ENCODE peak calls at places on chromosome 16, in five cellular contexts. F is EL, I is bronchial epithelial cell, H is LoVo, X is memory B cell. L is an unnamed sample.

GRCh38 chr16:89246903-89247733 is 29.6 kb downstream of the ZNF778 start:
- DNase-seq in F (peak; percentile 79), I (peak; percentile 35), H (peak; percentile 73), X (peak; percentile 90), L (no peak)

GRCh38 chr16:48318630-48319029 is 66.6 kb downstream of the SIAH1 start:
- DNase-seq in F (peak; percentile 10), I (no peak), H (no peak), X (no peak), L (peak; percentile 14)

GRCh38 chr16:68091604-68092261 is 6.6 kb downstream of the NFATC3 start:
- DNase-seq in F (peak; percentile 64), I (peak; percentile 99), H (peak; percentile 68), X (no peak), L (no peak)

GRCh38 chr16:6144441-6144840 is 1046.8 kb upstream of the EEF2KMT start:
- DNase-seq in F (no peak), I (no peak), H (no peak), X (no peak), L (no peak)

GRCh38 chr16:2042171-2042570 is 5.5 kb downstream of the NTHL1 start:
- DNase-seq in F (no peak), I (no peak), H (no peak), X (no peak), L (no peak)

GRCh38 chr16:15880909-15881308 is 7.5 kb downstream of the CEP20 start:
- DNase-seq in F (no peak), I (no peak), H (no peak), X (no peak), L (no peak)

GRCh38 chr16:29994613-29995329 is 646 bp downstream of the HIRIP3 start:
- DNase-seq in F (peak; percentile 94), I (peak; percentile 83), H (peak; percentile 58), X (no peak), L (no peak)

GRCh38 chr16:65538945-65539344 is 417.1 kb upstream of the CDH11 start:
- DNase-seq in F (no peak), I (peak; percentile 38), H (no peak), X (no peak), L (no peak)